ENCODE peak calls at places on chromosome 7, in five cellular contexts. One of them, this sample, is unnamed.

GRCh38 chr7:151485006-151485732 is 34.5 kb downstream of the RHEB start:
- DNase-seq in trophoblast cell: no peak
- DNase-seq in neuronal stem cell: no peak
- DNase-seq in mesendoderm: no peak
- DNase-seq in H9: no peak
- DNase-seq in this sample: peak

GRCh38 chr7:159025161-159025779 is 119.4 kb downstream of the VIPR2 start:
- DNase-seq in trophoblast cell: no peak
- DNase-seq in H9: peak
- DNase-seq in mesendoderm: no peak
- DNase-seq in neuronal stem cell: no peak
- DNase-seq in this sample: no peak

GRCh38 chr7:21771906-21772610 is 173.6 kb downstream of the CDCA7L start:
- DNase-seq in mesendoderm: peak
- DNase-seq in neuronal stem cell: peak
- DNase-seq in H9: peak
- DNase-seq in trophoblast cell: no peak
- DNase-seq in this sample: no peak

GRCh38 chr7:102284399-102284798 is 2.3 kb upstream of the SH2B2 start:
- DNase-seq in neuronal stem cell: no peak
- DNase-seq in mesendoderm: no peak
- DNase-seq in trophoblast cell: no peak
- DNase-seq in H9: no peak
- DNase-seq in this sample: no peak

GRCh38 chr7:55044318-55044717 is 25.5 kb downstream of the EGFR start:
- DNase-seq in neuronal stem cell: no peak
- DNase-seq in trophoblast cell: no peak
- DNase-seq in mesendoderm: no peak
- DNase-seq in H9: no peak
- DNase-seq in this sample: no peak

GRCh38 chr7:99579956-99580777 is 17.9 kb upstream of the TMEM225B start:
- DNase-seq in neuronal stem cell: peak
- DNase-seq in H9: peak
- DNase-seq in trophoblast cell: no peak
- DNase-seq in mesendoderm: peak
- DNase-seq in this sample: peak

GRCh38 chr7:85186521-85187241 is at the start of gene SEMA3D:
- DNase-seq in trophoblast cell: peak
- DNase-seq in neuronal stem cell: peak
- DNase-seq in H9: peak
- DNase-seq in mesendoderm: peak
- DNase-seq in this sample: peak

GRCh38 chr7:53094191-53094590 is 58.8 kb downstream of the POM121L12 start:
- DNase-seq in mesendoderm: no peak
- DNase-seq in neuronal stem cell: no peak
- DNase-seq in H9: no peak
- DNase-seq in trophoblast cell: no peak
- DNase-seq in this sample: no peak

GRCh38 chr7:137122145-137122544 is 221.4 kb downstream of the PTN start:
- DNase-seq in neuronal stem cell: no peak
- DNase-seq in mesendoderm: no peak
- DNase-seq in H9: no peak
- DNase-seq in trophoblast cell: no peak
- DNase-seq in this sample: no peak

GRCh38 chr7:28955356-28955722 is 2.8 kb downstream of the TRIL start:
- DNase-seq in trophoblast cell: no peak
- DNase-seq in neuronal stem cell: no peak
- DNase-seq in mesendoderm: no peak
- DNase-seq in H9: peak
- DNase-seq in this sample: no peak

GRCh38 chr7:28957822-28958234 is 302 bp downstream of the TRIL start:
- DNase-seq in neuronal stem cell: no peak
- DNase-seq in trophoblast cell: peak
- DNase-seq in mesendoderm: peak
- DNase-seq in H9: peak
- DNase-seq in this sample: no peak

GRCh38 chr7:28957064-28957821 is 887 bp downstream of the TRIL start:
- DNase-seq in trophoblast cell: no peak
- DNase-seq in H9: peak
- DNase-seq in mesendoderm: peak
- DNase-seq in neuronal stem cell: peak
- DNase-seq in this sample: no peak

GRCh38 chr7:28955723-28956607 is 2.2 kb downstream of the TRIL start:
- DNase-seq in neuronal stem cell: peak
- DNase-seq in mesendoderm: peak
- DNase-seq in H9: peak
- DNase-seq in trophoblast cell: peak
- DNase-seq in this sample: peak

GRCh38 chr7:28956608-28957063 is 1.5 kb downstream of the TRIL start:
- DNase-seq in neuronal stem cell: peak
- DNase-seq in mesendoderm: peak
- DNase-seq in H9: peak
- DNase-seq in trophoblast cell: peak
- DNase-seq in this sample: peak
- H2BK120ac ChIP-seq in neuronal stem cell: no peak
- H2BK120ac ChIP-seq in mesendoderm: no peak
- H2BK120ac ChIP-seq in H9: no peak
- H2BK120ac ChIP-seq in trophoblast cell: peak
- H2BK120ac ChIP-seq in this sample: no peak

DNA sequence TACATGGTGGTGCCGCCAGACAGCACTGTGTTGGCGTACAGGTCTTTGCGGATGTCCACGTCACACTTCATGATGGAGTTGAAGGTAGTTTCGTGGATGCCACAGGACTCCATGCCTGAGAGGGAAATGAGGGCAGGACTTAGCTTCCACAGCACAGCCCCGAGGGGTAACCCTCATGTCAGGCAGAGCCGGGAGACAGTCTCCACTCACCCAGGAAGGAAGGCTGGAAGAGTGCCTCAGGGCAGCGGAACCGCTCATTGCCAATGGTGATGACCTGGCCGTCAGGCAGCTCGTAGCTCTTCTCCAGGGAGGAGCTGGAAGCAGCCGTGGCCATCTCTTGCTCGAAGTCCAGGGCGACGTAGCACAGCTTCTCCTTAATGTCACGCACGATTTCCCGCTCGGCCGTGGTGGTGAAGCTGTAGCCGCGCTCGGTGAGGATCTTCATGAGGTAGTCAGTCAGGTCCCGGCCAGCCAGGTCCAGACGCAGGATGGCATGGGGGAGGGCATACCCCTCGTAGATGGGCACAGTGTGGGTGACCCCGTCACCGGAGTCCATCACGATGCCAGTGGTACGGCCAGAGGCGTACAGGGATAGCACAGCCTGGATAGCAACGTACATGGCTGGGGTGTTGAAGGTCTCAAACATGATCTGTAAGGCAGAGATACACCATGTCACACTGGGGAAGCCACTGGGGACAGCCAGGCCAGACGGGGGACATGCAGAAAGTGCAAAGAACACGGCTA is 104.6 kb upstream of the TNRC18 start:
- DNase-seq in trophoblast cell: peak
- DNase-seq in mesendoderm: no peak
- DNase-seq in neuronal stem cell: no peak
- DNase-seq in H9: no peak
- DNase-seq in this sample: peak
- H4K8ac ChIP-seq in trophoblast cell: no peak
- H4K8ac ChIP-seq in mesendoderm: no peak
- H4K8ac ChIP-seq in neuronal stem cell: no peak
- H4K8ac ChIP-seq in H9: peak
- H4K8ac ChIP-seq in this sample: peak

DNA sequence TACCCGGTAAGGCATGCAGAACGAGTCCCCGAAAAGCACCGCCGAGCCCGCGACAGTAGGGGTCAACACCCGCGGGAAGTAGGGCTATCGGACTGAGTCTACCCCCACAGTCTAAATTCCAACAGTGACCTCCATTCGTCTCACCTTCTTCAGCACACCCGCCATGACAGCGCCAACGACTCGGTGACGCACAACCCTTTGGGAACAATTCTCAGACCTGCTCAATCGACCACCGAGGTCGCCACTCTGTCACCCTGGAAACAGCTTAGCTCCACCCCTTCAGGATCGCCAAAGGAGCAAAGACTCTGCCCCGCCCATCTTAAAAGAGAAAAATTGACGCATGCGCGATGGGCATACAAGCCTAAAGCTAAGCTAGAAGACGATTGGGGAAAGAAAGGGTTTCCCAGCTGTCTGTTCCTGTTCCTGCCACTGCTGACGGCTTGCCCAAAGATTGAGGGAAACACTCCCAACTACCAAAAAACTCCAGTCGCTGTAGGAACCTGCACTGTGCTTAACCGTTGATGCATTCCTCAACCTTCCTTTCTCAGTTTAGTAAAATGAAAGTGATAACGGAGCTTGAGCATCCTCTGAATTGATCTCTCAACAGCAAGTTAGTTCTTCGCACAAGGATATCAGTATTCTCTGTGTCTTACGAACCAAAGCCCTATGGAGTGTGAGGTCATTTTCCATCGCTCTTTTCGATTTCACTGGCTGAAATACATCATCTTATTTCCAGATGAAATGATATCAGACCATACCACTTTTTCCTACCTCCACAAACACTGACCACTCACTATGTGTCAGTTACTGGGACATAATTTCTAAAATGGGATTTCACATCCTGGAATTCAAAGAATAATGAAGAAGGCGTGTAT is at the start of gene NDUFA5:
- DNase-seq in mesendoderm: peak
- DNase-seq in H9: peak
- DNase-seq in trophoblast cell: peak
- DNase-seq in neuronal stem cell: peak
- DNase-seq in this sample: peak
- H2BK120ac ChIP-seq in mesendoderm: no peak
- H2BK120ac ChIP-seq in H9: no peak
- H2BK120ac ChIP-seq in trophoblast cell: peak
- H2BK120ac ChIP-seq in neuronal stem cell: no peak
- H2BK120ac ChIP-seq in this sample: peak

GRCh38 chr7:89094269-89094668 is 298.7 kb upstream of the TEX47 start:
- DNase-seq in trophoblast cell: no peak
- DNase-seq in H9: no peak
- DNase-seq in neuronal stem cell: no peak
- DNase-seq in mesendoderm: no peak
- DNase-seq in this sample: no peak
- H4K8ac ChIP-seq in trophoblast cell: no peak
- H4K8ac ChIP-seq in H9: no peak
- H4K8ac ChIP-seq in neuronal stem cell: no peak
- H4K8ac ChIP-seq in mesendoderm: no peak
- H4K8ac ChIP-seq in this sample: no peak

GRCh38 chr7:23206511-23206867 is 24.6 kb downstream of the NUP42 start:
- DNase-seq in trophoblast cell: no peak
- DNase-seq in neuronal stem cell: no peak
- DNase-seq in mesendoderm: no peak
- DNase-seq in H9: no peak
- DNase-seq in this sample: no peak
- H2BK120ac ChIP-seq in trophoblast cell: no peak
- H2BK120ac ChIP-seq in neuronal stem cell: no peak
- H2BK120ac ChIP-seq in mesendoderm: no peak
- H2BK120ac ChIP-seq in H9: no peak
- H2BK120ac ChIP-seq in this sample: no peak

DNA sequence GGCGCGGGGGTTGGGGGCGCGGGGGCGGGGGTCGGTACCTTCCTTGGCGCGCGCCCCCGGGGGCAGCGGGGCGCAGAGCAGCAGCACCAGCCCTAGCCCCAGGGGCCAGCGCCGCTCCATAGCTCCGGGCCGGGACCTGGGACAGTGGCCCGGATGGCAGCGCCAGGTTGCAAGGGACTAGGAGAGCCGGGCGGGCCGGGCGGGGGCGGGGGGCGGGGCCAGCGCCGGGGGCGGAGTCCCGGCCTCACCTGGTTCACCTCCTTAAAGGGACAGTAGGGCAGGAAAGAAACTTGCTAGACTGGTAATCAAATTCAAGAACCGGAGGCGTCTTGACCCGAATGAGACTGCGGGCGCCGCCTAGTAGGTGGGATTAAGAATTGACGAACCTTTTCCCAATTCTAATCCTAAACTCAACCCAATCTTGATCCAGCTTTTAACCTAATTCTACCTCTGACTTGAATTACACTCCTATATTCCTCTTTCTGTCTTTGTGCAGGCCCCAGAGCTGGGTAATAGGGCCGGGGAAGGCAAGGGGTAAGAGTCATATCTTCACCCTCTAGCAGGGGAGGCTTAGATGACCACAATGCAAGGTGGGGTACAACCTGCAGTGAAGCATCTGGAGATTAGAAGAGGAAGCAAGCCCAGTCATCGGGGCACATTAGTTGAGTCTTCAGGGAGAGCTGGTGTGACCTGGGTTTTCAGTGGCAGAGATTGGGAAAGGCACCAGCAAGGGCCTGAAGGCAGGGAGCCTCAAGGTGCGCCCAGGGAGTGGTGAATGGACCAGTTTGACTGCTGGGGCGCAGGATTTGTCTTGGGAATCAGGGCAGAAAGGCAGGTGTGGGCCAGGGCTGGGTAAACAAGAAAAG is at the start of gene EPHA1:
- DNase-seq in neuronal stem cell: no peak
- DNase-seq in H9: peak
- DNase-seq in trophoblast cell: peak
- DNase-seq in mesendoderm: peak
- DNase-seq in this sample: no peak
- H4K8ac ChIP-seq in neuronal stem cell: no peak
- H4K8ac ChIP-seq in H9: no peak
- H4K8ac ChIP-seq in trophoblast cell: peak
- H4K8ac ChIP-seq in mesendoderm: no peak
- H4K8ac ChIP-seq in this sample: no peak

GRCh38 chr7:44378744-44379143 is 53.4 kb upstream of the CAMK2B start:
- DNase-seq in mesendoderm: peak
- DNase-seq in H9: no peak
- DNase-seq in trophoblast cell: no peak
- DNase-seq in neuronal stem cell: no peak
- DNase-seq in this sample: peak
- H2BK120ac ChIP-seq in mesendoderm: no peak
- H2BK120ac ChIP-seq in H9: no peak
- H2BK120ac ChIP-seq in trophoblast cell: no peak
- H2BK120ac ChIP-seq in neuronal stem cell: no peak
- H2BK120ac ChIP-seq in this sample: peak

GRCh38 chr7:139727151-139727705 is 50.6 kb downstream of the HIPK2 start:
- DNase-seq in neuronal stem cell: no peak
- DNase-seq in mesendoderm: no peak
- DNase-seq in trophoblast cell: no peak
- DNase-seq in H9: no peak
- DNase-seq in this sample: peak
- H4K8ac ChIP-seq in neuronal stem cell: no peak
- H4K8ac ChIP-seq in mesendoderm: no peak
- H4K8ac ChIP-seq in trophoblast cell: no peak
- H4K8ac ChIP-seq in H9: no peak
- H4K8ac ChIP-seq in this sample: peak

This sample was measured in IMR-90.